ENCODE peak calls at places on chromosome X, in six cellular contexts. D, B, M, G, H and O are unnamed samples.

GRCh38 chrX:9456250-9457074 is 8.4 kb upstream of the TBL1X start:
- DNase-seq in G (peak; percentile 32), B (no peak), M (no peak), H (no peak), D (no peak), O (no peak)

GRCh38 chrX:131895807-131896206 is 127.3 kb upstream of the STK26 start:
- DNase-seq in M (no peak), G (no peak), B (no peak), D (no peak), H (no peak), O (no peak)

GRCh38 chrX:85084770-85085393 is 81.2 kb downstream of the APOOL start:
- DNase-seq in M (peak; percentile 50), H (peak; percentile 8), D (peak; percentile 43), G (peak; percentile 11), B (no peak), O (peak; percentile 1)

GRCh38 chrX:96994088-96994487 is 110.4 kb downstream of the RPA4 start:
- DNase-seq in G (no peak), B (no peak), M (no peak), H (no peak), D (no peak), O (no peak)

GRCh38 chrX:132425744-132426318 is 63.0 kb downstream of the MBNL3 start:
- DNase-seq in D (no peak), G (peak; percentile 49), H (no peak), B (no peak), M (no peak), O (no peak)

GRCh38 chrX:119007189-119007770 is 32.9 kb downstream of the LONRF3 start:
- DNase-seq in M (no peak), H (no peak), B (no peak), G (no peak), D (no peak), O (no peak)

GRCh38 chrX:115284877-115285276 is 4.6 kb upstream of the LUZP4 start:
- DNase-seq in H (no peak), B (no peak), D (no peak), M (no peak), G (no peak), O (no peak)

GRCh38 chrX:124679199-124679598 is 332.8 kb downstream of the SH2D1A start:
- DNase-seq in G (no peak), B (no peak), H (no peak), M (peak; percentile 3), D (no peak), O (no peak)

GRCh38 chrX:30610050-30610449 is 32.5 kb upstream of the TASL start:
- DNase-seq in D (no peak), G (no peak), B (no peak), H (no peak), M (no peak), O (no peak)

GRCh38 chrX:133369065-133369464 is 46.2 kb downstream of the GPC4 start:
- DNase-seq in H (no peak), B (no peak), M (no peak), D (no peak), G (no peak), O (no peak)

GRCh38 chrX:105564536-105564935 is 257.8 kb upstream of the NRK start:
- DNase-seq in G (no peak), H (no peak), M (no peak), B (no peak), D (no peak), O (no peak)

GRCh38 chrX:45986971-45987370 is 558.2 kb downstream of the ZNF674 start:
- DNase-seq in H (no peak), B (no peak), M (no peak), D (no peak), G (no peak), O (no peak)

GRCh38 chrX:152892499-152892898 is 5.4 kb upstream of the ZNF185 start:
- DNase-seq in B (no peak), G (no peak), H (no peak), D (no peak), M (no peak), O (no peak)

GRCh38 chrX:118666521-118666920 is 60.9 kb upstream of the IL13RA1 start:
- DNase-seq in M (no peak), B (no peak), G (peak; percentile 0), D (no peak), H (no peak), O (no peak)

GRCh38 chrX:53476371-53476770 is 42.2 kb upstream of the HSD17B10 start:
- DNase-seq in B (no peak), D (no peak), G (no peak), H (no peak), M (no peak), O (no peak)

GRCh38 chrX:13430136-13430827 is 110.4 kb upstream of the ATXN3L start:
- DNase-seq in M (no peak), D (no peak), G (no peak), H (no peak), B (no peak), O (no peak)

GRCh38 chrX:106752101-106752678 is 25.7 kb downstream of the RNF128 start:
- DNase-seq in M (no peak), B (no peak), G (no peak), H (no peak), D (no peak), O (no peak)

GRCh38 chrX:136199365-136199764 is 51.8 kb downstream of the MAP7D3 start:
- DNase-seq in B (no peak), H (no peak), M (no peak), G (no peak), D (no peak), O (no peak)

GRCh38 chrX:72659726-72660125 is 54.4 kb downstream of the PHKA1 start:
- DNase-seq in D (no peak), B (no peak), G (no peak), M (no peak), H (no peak), O (no peak)
- TF ChIP-seq YY1 in D (no peak), B (no peak), G (no peak), M (no peak), H (no peak), O (no peak)

GRCh38 chrX:49270249-49270921 is 792 bp downstream of the PPP1R3F start:
- DNase-seq in D (peak; percentile 29), B (no peak), M (peak; percentile 42), G (no peak), H (no peak), O (no peak)
- H3K4me1 ChIP-seq in D (peaks cover 28% of the 10 kb centered on the region), B (peaks cover 14% of the 10 kb centered on the region), M (no peaks in the 10 kb centered on the region), G (peaks cover 43% of the 10 kb centered on the region), H (peaks cover 4% of the 10 kb centered on the region), O (peaks cover 24% of the 10 kb centered on the region)

GRCh38 chrX:11724122-11725017 is 33.7 kb upstream of the MSL3 start:
- DNase-seq in M (peak; percentile 42), B (no peak), D (peak; percentile 33), H (no peak), G (peak; percentile 0), O (peak; percentile 7)
- H2AFZ ChIP-seq in M (no peak overlapping the region), B (no peak overlapping the region), D (no peak overlapping the region), H (no peak overlapping the region), G (no peak overlapping the region), O (no peak overlapping the region)

DNA sequence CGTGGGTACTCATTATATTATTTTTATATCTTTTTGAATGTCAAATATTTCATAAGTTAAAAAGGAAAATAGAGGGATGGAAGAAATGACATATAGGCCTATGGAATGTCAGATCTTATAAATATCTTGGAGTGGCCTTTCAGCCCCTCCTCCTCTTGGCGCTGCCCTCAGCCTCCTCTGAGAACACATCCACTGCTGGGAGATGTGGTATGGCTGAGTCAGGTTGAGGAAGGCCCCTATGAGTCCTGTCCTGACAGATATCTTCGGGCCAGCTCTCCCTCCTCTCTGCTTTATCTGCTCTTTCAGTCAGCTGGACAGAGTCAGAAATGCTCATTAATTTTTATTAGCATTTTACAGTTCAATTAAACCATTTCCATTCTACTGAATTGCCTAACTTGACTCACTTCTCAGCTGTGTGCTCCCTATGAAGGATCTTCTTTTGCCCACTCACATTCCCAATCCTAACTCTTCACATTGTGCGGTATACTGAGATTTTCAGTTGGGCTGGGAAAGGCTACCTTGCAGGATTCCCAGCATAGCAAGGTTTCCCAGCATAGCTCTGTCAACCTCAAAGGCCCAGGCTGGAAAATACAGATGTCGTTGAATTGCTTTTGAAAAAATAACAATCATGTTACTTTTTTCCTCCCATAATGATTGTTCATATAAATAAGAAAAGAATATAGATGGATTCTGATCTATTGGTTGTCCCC is 128.0 kb downstream of the ARHGEF9 start:
- DNase-seq in M (no peak), H (no peak), D (no peak), B (no peak), G (no peak), O (no peak)
- TF ChIP-seq YY1 in M (no peak), H (no peak), D (no peak), B (no peak), G (no peak), O (no peak)